ENCODE peak calls at places on chromosomes 1 and 21, in six cellular contexts. One of them, this sample, is unnamed.

GRCh38 chr1:247904122-247904521 is 8.7 kb downstream of the OR2W3 start:
- DNase-seq in hepatocyte: no peak
- DNase-seq in neural progenitor cell: no peak
- DNase-seq in endothelial cell of umbilical vein: no peak
- DNase-seq in GM23338: no peak
- DNase-seq in PC-9: no peak
- DNase-seq in this sample: no peak

GRCh38 chr1:224852901-224853568 is 76.4 kb upstream of the DNAH14 start:
- DNase-seq in hepatocyte: peak; percentile 56
- DNase-seq in neural progenitor cell: peak; percentile 45
- DNase-seq in endothelial cell of umbilical vein: peak; percentile 72
- DNase-seq in GM23338: peak; percentile 67
- DNase-seq in PC-9: peak; percentile 12
- DNase-seq in this sample: peak; percentile 37

GRCh38 chr1:223712856-223713494 is 636 bp downstream of the CAPN2 start:
- DNase-seq in hepatocyte: no peak
- DNase-seq in neural progenitor cell: peak; percentile 41
- DNase-seq in endothelial cell of umbilical vein: peak; percentile 25
- DNase-seq in GM23338: no peak
- DNase-seq in PC-9: peak; percentile 32
- DNase-seq in this sample: no peak

GRCh38 chr1:26287033-26287711 is 7.3 kb downstream of the SH3BGRL3 start:
- DNase-seq in hepatocyte: no peak
- DNase-seq in neural progenitor cell: no peak
- DNase-seq in endothelial cell of umbilical vein: no peak
- DNase-seq in GM23338: no peak
- DNase-seq in PC-9: no peak
- DNase-seq in this sample: no peak

GRCh38 chr21:38333290-38334272 is 76.8 kb downstream of the KCNJ15 start:
- DNase-seq in hepatocyte: no peak
- DNase-seq in neural progenitor cell: no peak
- DNase-seq in endothelial cell of umbilical vein: no peak
- DNase-seq in GM23338: peak; percentile 37
- DNase-seq in PC-9: no peak
- DNase-seq in this sample: no peak

GRCh38 chr1:38014724-38015424 is 2.3 kb downstream of the UTP11 start:
- DNase-seq in hepatocyte: no peak
- DNase-seq in neural progenitor cell: no peak
- DNase-seq in endothelial cell of umbilical vein: no peak
- DNase-seq in GM23338: no peak
- DNase-seq in PC-9: no peak
- DNase-seq in this sample: no peak

GRCh38 chr1:214281902-214282695 is 1.1 kb downstream of the SMYD2 start:
- DNase-seq in hepatocyte: peak; percentile 55
- DNase-seq in neural progenitor cell: peak; percentile 17
- DNase-seq in endothelial cell of umbilical vein: no peak
- DNase-seq in GM23338: no peak
- DNase-seq in PC-9: peak; percentile 67
- DNase-seq in this sample: peak; percentile 76

GRCh38 chr1:171758011-171758410 is 16.1 kb upstream of the VAMP4 start:
- DNase-seq in hepatocyte: no peak
- DNase-seq in neural progenitor cell: no peak
- DNase-seq in endothelial cell of umbilical vein: no peak
- DNase-seq in GM23338: no peak
- DNase-seq in PC-9: no peak
- DNase-seq in this sample: peak; percentile 12

GRCh38 chr1:51427438-51427837 is 91.6 kb downstream of the EPS15 start:
- DNase-seq in hepatocyte: no peak
- DNase-seq in neural progenitor cell: no peak
- DNase-seq in endothelial cell of umbilical vein: no peak
- DNase-seq in GM23338: no peak
- DNase-seq in PC-9: no peak
- DNase-seq in this sample: no peak

GRCh38 chr21:44910229-44911065 is 10.3 kb downstream of the ITGB2 start:
- DNase-seq in hepatocyte: no peak
- DNase-seq in neural progenitor cell: no peak
- DNase-seq in endothelial cell of umbilical vein: no peak
- DNase-seq in GM23338: no peak
- DNase-seq in PC-9: no peak
- DNase-seq in this sample: no peak

GRCh38 chr1:175826705-175827104 is 83.3 kb upstream of the TNR start:
- DNase-seq in hepatocyte: no peak
- DNase-seq in neural progenitor cell: no peak
- DNase-seq in endothelial cell of umbilical vein: no peak
- DNase-seq in GM23338: no peak
- DNase-seq in PC-9: no peak
- DNase-seq in this sample: no peak

GRCh38 chr1:31335007-31335406 is 37.9 kb downstream of the FABP3 start:
- DNase-seq in hepatocyte: peak; percentile 44
- DNase-seq in neural progenitor cell: peak; percentile 36
- DNase-seq in endothelial cell of umbilical vein: peak; percentile 67
- DNase-seq in GM23338: peak; percentile 65
- DNase-seq in PC-9: no peak
- DNase-seq in this sample: peak; percentile 37

GRCh38 chr1:227035316-227035715 is 95.2 kb downstream of the COQ8A start:
- DNase-seq in hepatocyte: no peak
- DNase-seq in neural progenitor cell: no peak
- DNase-seq in endothelial cell of umbilical vein: no peak
- DNase-seq in GM23338: no peak
- DNase-seq in PC-9: no peak
- DNase-seq in this sample: no peak

GRCh38 chr1:196678510-196678884 is 26.7 kb downstream of the CFH start:
- DNase-seq in hepatocyte: no peak
- DNase-seq in neural progenitor cell: no peak
- DNase-seq in endothelial cell of umbilical vein: no peak
- DNase-seq in GM23338: no peak
- DNase-seq in PC-9: peak; percentile 11
- DNase-seq in this sample: peak; percentile 24

DNA sequence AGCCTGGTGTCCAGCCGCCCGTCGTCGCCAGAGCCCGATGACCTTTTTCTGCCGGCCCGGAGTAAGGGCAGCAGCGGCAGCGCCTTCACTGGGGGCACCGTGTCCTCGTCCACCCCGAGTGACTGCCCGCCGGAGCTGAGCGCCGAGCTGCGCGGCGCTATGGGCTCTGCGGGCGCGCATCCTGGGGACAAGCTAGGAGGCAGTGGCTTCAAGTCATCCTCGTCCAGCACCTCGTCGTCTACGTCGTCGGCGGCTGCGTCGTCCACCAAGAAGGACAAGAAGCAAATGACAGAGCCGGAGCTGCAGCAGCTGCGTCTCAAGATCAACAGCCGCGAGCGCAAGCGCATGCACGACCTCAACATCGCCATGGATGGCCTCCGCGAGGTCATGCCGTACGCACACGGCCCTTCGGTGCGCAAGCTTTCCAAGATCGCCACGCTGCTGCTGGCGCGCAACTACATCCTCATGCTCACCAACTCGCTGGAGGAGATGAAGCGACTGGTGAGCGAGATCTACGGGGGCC is 1.2 kb downstream of the OLIG2 start:
- DNase-seq in hepatocyte: no peak
- DNase-seq in neural progenitor cell: peak; percentile 70
- DNase-seq in endothelial cell of umbilical vein: no peak
- DNase-seq in GM23338: peak; percentile 66
- DNase-seq in PC-9: no peak
- DNase-seq in this sample: no peak
- TF ChIP-seq EZH2 in hepatocyte: peak; percentile 86
- TF ChIP-seq EZH2 in neural progenitor cell: peak; percentile 80
- TF ChIP-seq EZH2 in endothelial cell of umbilical vein: peak; percentile 100
- TF ChIP-seq EZH2 in GM23338: peak; percentile 95
- TF ChIP-seq EZH2 in PC-9: no peak
- TF ChIP-seq EZH2 in this sample: peak; percentile 92

GRCh38 chr1:151511636-151512215 is 539 bp downstream of the CGN start:
- DNase-seq in hepatocyte: peak; percentile 74
- DNase-seq in neural progenitor cell: peak; percentile 81
- DNase-seq in endothelial cell of umbilical vein: no peak
- DNase-seq in GM23338: peak; percentile 74
- DNase-seq in PC-9: peak; percentile 54
- DNase-seq in this sample: peak; percentile 47
- TF ChIP-seq EZH2 in hepatocyte: no peak
- TF ChIP-seq EZH2 in neural progenitor cell: no peak
- TF ChIP-seq EZH2 in endothelial cell of umbilical vein: peak; percentile 19
- TF ChIP-seq EZH2 in GM23338: no peak
- TF ChIP-seq EZH2 in PC-9: no peak
- TF ChIP-seq EZH2 in this sample: no peak

GRCh38 chr1:39788758-39789570 is at the start of gene BMP8B:
- DNase-seq in hepatocyte: peak; percentile 64
- DNase-seq in neural progenitor cell: peak; percentile 60
- DNase-seq in endothelial cell of umbilical vein: no peak
- DNase-seq in GM23338: peak; percentile 64
- DNase-seq in PC-9: peak; percentile 82
- DNase-seq in this sample: peak; percentile 21
- TF ChIP-seq EZH2 in hepatocyte: peak; percentile 80
- TF ChIP-seq EZH2 in neural progenitor cell: peak; percentile 95
- TF ChIP-seq EZH2 in endothelial cell of umbilical vein: peak; percentile 80
- TF ChIP-seq EZH2 in GM23338: peak; percentile 53
- TF ChIP-seq EZH2 in PC-9: no peak
- TF ChIP-seq EZH2 in this sample: no peak

GRCh38 chr1:46543761-46544560 is 7.5 kb downstream of the KNCN start:
- DNase-seq in hepatocyte: no peak
- DNase-seq in neural progenitor cell: peak; percentile 54
- DNase-seq in endothelial cell of umbilical vein: no peak
- DNase-seq in GM23338: peak; percentile 43
- DNase-seq in PC-9: no peak
- DNase-seq in this sample: no peak
- TF ChIP-seq EZH2 in hepatocyte: peak; percentile 79
- TF ChIP-seq EZH2 in neural progenitor cell: peak; percentile 90
- TF ChIP-seq EZH2 in endothelial cell of umbilical vein: peak; percentile 81
- TF ChIP-seq EZH2 in GM23338: peak; percentile 80
- TF ChIP-seq EZH2 in PC-9: no peak
- TF ChIP-seq EZH2 in this sample: peak; percentile 87

DNA sequence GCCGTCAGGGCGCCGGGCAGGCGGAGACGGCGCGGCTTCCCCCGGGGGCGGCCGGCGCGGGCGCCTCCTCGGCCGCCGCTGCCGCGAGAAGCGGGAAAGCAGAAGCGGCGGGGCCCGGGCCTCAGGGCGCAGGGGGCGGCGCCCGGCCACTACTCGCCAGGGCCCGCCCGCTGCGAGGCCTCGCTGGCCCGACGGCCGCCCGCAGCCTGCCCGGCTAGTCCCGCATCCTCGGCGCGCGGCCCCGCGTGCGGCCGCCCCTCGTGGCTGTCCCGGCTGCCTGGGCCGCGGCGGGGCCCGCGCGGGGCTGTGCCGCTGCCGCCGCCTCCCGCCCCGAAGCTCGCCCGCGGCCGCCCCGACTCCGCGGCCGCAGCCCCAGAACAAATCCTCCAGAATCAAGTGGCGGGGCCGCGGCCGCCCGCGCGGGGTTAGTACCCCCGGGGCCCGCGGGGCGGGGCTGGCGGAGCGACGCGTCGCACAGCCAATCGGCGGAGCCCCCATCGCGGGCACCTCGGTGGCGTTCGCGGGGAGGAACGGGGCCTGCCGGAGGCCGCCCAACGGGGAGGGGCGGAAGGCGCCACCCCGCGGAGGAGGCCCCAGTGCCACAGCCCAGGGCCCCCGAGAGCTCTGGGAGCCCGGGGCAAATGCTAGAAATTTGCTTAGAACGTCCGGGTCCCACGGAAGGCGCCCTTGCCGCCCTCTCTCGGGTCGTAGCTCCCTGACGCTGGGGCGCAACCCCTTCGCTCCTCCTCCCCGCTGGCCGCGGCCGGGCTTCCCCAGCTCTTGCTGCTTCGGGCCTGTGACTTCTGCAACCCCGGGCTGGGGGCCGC is at the start of gene RUNX3:
- DNase-seq in hepatocyte: peak; percentile 45
- DNase-seq in neural progenitor cell: peak; percentile 84
- DNase-seq in endothelial cell of umbilical vein: no peak
- DNase-seq in GM23338: peak; percentile 79
- DNase-seq in PC-9: no peak
- DNase-seq in this sample: peak; percentile 21
- TF ChIP-seq EZH2 in hepatocyte: no peak
- TF ChIP-seq EZH2 in neural progenitor cell: no peak
- TF ChIP-seq EZH2 in endothelial cell of umbilical vein: no peak
- TF ChIP-seq EZH2 in GM23338: no peak
- TF ChIP-seq EZH2 in PC-9: no peak
- TF ChIP-seq EZH2 in this sample: no peak

GRCh38 chr1:2442676-2443075 is 30.3 kb upstream of the PEX10 start:
- DNase-seq in hepatocyte: no peak
- DNase-seq in neural progenitor cell: no peak
- DNase-seq in endothelial cell of umbilical vein: no peak
- DNase-seq in GM23338: no peak
- DNase-seq in PC-9: no peak
- DNase-seq in this sample: no peak
- TF ChIP-seq EZH2 in hepatocyte: no peak
- TF ChIP-seq EZH2 in neural progenitor cell: no peak
- TF ChIP-seq EZH2 in endothelial cell of umbilical vein: no peak
- TF ChIP-seq EZH2 in GM23338: no peak
- TF ChIP-seq EZH2 in PC-9: no peak
- TF ChIP-seq EZH2 in this sample: no peak

This sample was measured in mammary epithelial cell.